ENCODE peak calls at places on chromosomes 2 and 18, in five cellular contexts. W is breast epithelium, M is HepG2, Y is transverse colon, O is ovary. U is an unnamed sample.

GRCh38 chr2:54041135-54041534 is 70.3 kb upstream of the PSME4 start:
- DNase-seq in W (no peak), M (no peak), Y (no peak), O (no peak), U (no peak)

GRCh38 chr2:149129433-149129832 is 90.9 kb downstream of the LYPD6B start:
- DNase-seq in W (no peak), M (no peak), Y (no peak), O (no peak), U (no peak)

GRCh38 chr2:79887747-79888374 is 375.0 kb downstream of the CTNNA2 start:
- DNase-seq in W (no peak), M (peak), Y (no peak), O (no peak), U (no peak)

GRCh38 chr2:205025580-205026240 is 480.4 kb downstream of the PARD3B start:
- DNase-seq in W (no peak), M (peak), Y (no peak), O (no peak), U (no peak)

GRCh38 chr2:217160978-217161973 is 301.4 kb upstream of the TNP1 start:
- DNase-seq in W (no peak), M (no peak), Y (no peak), O (no peak), U (no peak)

GRCh38 chr2:127107622-127107999 is 657 bp upstream of the BIN1 start:
- DNase-seq in W (no peak), M (no peak), Y (peak), O (no peak), U (peak)

GRCh38 chr2:235893129-235893698 is 275.0 kb downstream of the GBX2 start:
- DNase-seq in W (no peak), M (no peak), Y (no peak), O (no peak), U (no peak)

GRCh38 chr2:205747827-205748386 is 65.6 kb downstream of the NRP2 start:
- DNase-seq in W (no peak), M (peak), Y (no peak), O (no peak), U (no peak)

GRCh38 chr18:36131692-36132483 is 2.2 kb downstream of the ELP2 start:
- DNase-seq in W (no peak), M (no peak), Y (no peak), O (no peak), U (no peak)

GRCh38 chr2:190462611-190463010 is 54.5 kb downstream of the MFSD6 start:
- DNase-seq in W (no peak), M (no peak), Y (no peak), O (no peak), U (no peak)

GRCh38 chr2:190460533-190460932 is 52.4 kb downstream of the MFSD6 start:
- DNase-seq in W (no peak), M (no peak), Y (no peak), O (no peak), U (no peak)

GRCh38 chr2:190458352-190459107 is 50.4 kb downstream of the MFSD6 start:
- DNase-seq in W (no peak), M (no peak), Y (no peak), O (no peak), U (no peak)

GRCh38 chr2:190457256-190457655 is 49.1 kb downstream of the MFSD6 start:
- DNase-seq in W (no peak), M (no peak), Y (no peak), O (no peak), U (no peak)

GRCh38 chr2:190459881-190460280 is 51.7 kb downstream of the MFSD6 start:
- DNase-seq in W (no peak), M (no peak), Y (no peak), O (no peak), U (no peak)
- TF ChIP-seq POLR2A in W (no peak), M (no peak), Y (no peak), O (no peak), U (no peak)

DNA sequence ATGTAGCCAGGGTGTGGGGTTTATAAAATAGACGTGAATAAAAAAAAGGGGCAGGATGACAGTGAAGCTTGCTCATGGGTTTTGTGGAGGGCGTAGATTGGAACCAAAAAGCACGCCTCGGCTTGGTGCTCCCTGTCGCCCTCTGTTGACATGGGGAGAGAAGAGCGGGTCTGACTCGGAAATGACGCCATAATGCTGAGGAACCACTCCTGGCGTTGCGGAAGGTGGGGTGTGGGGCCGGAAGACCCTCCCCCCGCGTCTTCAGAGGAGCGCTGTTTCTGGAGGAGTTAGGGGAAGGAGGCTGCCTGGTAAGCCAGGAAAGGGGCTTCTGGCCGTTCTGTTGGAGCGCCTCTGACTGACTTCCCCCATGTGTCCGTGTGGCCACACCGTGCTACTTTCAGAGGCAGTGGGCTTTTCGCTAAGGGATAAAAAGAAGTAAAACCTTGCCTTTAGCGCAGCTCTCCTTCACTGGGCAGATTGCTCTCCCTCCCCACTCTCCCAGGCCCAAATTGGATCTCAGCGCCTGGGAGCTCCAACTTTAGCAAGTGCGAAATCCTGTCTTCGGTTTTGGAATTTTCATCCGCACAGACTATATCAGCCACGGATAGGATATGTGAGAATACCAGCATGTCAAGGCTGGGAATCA is 42.8 kb downstream of the PLEKHA3 start:
- DNase-seq in W (peak), M (peak), Y (peak), O (peak), U (peak)
- TF ChIP-seq POLR2A in W (no peak), M (peak), Y (peak), O (peak), U (no peak)

GRCh38 chr2:200812122-200813022 is 662 bp downstream of the BZW1 start:
- DNase-seq in W (peak), M (peak), Y (peak), O (peak), U (peak)

GRCh38 chr2:200810252-200810650 is 1.5 kb upstream of the BZW1 start:
- DNase-seq in W (no peak), M (peak), Y (no peak), O (peak), U (no peak)

GRCh38 chr2:200809506-200810251 is 2.0 kb upstream of the BZW1 start:
- DNase-seq in W (no peak), M (no peak), Y (no peak), O (no peak), U (no peak)

GRCh38 chr2:200811336-200812121 is at the start of gene BZW1:
- DNase-seq in W (peak), M (peak), Y (peak), O (peak), U (peak)

GRCh38 chr2:200810967-200811335 is 759 bp upstream of the BZW1 start:
- DNase-seq in W (no peak), M (no peak), Y (no peak), O (no peak), U (no peak)
- TF ChIP-seq POLR2A in W (no peak), M (peak), Y (no peak), O (no peak), U (no peak)

DNA sequence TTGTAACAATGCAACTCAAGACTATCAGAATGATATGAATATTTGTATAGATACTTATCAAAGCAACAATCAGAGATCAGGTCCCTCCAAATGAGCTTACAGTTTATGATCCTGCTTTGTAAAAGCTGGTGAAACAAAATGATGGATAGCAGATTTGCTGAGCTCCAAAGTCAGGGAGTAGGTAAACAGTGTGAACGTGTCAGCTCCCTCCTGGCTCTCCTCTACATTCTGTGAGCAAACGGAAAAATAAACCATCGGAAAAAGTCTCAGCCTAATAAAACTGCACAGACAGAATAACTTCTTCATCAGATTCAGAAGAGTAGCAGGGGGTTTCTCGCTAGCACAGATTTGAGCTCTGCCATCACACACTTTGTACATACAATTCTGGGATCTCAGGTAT is 51.3 kb downstream of the BCL11A start:
- DNase-seq in W (no peak), M (no peak), Y (no peak), O (no peak), U (no peak)
- TF ChIP-seq POLR2A in W (no peak), M (no peak), Y (no peak), O (no peak), U (no peak)

DNA sequence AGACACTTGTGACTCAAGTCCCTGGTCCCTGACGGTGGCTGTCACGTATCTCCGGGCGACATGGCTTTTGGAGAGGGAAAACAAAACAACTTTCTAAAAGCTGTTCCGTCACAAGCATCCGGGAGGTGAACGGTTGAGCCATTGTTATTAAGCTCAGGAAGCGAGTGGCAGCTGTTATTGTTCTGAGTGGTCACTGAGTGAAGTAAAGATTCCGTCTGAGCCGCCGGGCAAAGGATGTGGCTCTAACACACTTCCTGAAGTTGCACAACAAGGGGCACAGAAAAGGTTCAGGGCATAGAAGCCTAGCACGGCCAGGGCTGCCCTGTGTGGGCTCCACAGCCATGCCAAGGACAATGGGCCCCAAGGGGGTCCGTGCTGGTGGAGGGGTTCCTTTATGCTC is 24.3 kb downstream of the INPP5D start:
- DNase-seq in W (peak), M (no peak), Y (peak), O (peak), U (peak)
- TF ChIP-seq POLR2A in W (no peak), M (no peak), Y (no peak), O (no peak), U (no peak)

GRCh38 chr18:47457614-47458013 is 206.2 kb upstream of the SKOR2 start:
- DNase-seq in W (no peak), M (no peak), Y (peak), O (no peak), U (peak)

GRCh38 chr18:47458483-47458882 is 207.0 kb upstream of the SKOR2 start:
- DNase-seq in W (no peak), M (no peak), Y (no peak), O (no peak), U (no peak)

GRCh38 chr18:47461977-47462376 is 210.5 kb upstream of the SKOR2 start:
- DNase-seq in W (no peak), M (no peak), Y (no peak), O (no peak), U (peak)
- TF ChIP-seq POLR2A in W (no peak), M (no peak), Y (no peak), O (no peak), U (no peak)

GRCh38 chr2:114368705-114369104 is 73.7 kb upstream of the DPP10 start:
- DNase-seq in W (no peak), M (no peak), Y (no peak), O (no peak), U (no peak)
- TF ChIP-seq POLR2A in W (no peak), M (no peak), Y (no peak), O (no peak), U (no peak)

DNA sequence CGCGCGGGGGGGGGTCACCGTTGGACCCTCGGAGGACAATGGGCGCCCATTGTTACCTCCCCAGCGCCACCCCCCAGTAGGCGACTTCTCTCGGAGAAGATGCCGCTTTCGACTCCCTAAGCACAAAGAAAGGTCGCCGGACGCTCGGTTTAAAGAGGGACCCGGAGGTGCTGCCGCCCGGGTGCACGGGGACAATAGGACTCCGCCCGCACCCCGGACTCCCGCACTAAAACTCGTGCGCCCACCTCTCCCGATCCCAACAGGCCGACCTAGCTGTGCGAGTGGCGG is 318 bp upstream of the CDC42EP3 start:
- DNase-seq in W (peak), M (no peak), Y (no peak), O (no peak), U (peak)
- TF ChIP-seq POLR2A in W (no peak), M (no peak), Y (no peak), O (no peak), U (no peak)

GRCh38 chr2:214108598-214108997 is 302.3 kb upstream of the VWC2L start:
- DNase-seq in W (no peak), M (no peak), Y (no peak), O (no peak), U (no peak)
- TF ChIP-seq POLR2A in W (no peak), M (no peak), Y (no peak), O (no peak), U (no peak)

GRCh38 chr2:121649402-121649651 is at the start of gene CLASP1:
- DNase-seq in W (peak), M (peak), Y (peak), O (peak), U (peak)
- TF ChIP-seq POLR2A in W (no peak), M (no peak), Y (no peak), O (no peak), U (no peak)